ENCODE peak calls at places on chromosomes 3 and 15, in six cellular contexts. Z is left ventricle myocardium inferior; G is CD8-positive, alpha-beta T cell; I is suprapubic skin; J is iPS DF 6.9; X is A549. V is an unnamed sample. For H3K9me3, the result is how much of the 10 kb centered on the place peaks cover.

GRCh38 chr3:9916734-9917680 is at the start of gene IL17RC:
- DNase-seq in Z (peak), G (no peak), I (peak), J (no peak), X (peak), V (no peak)

GRCh38 chr15:73046073-73046472 is 6.2 kb upstream of the NEO1 start:
- DNase-seq in Z (no peak), G (no peak), I (no peak), J (no peak), X (no peak), V (no peak)

GRCh38 chr3:115623414-115623868 is at the start of gene GAP43:
- DNase-seq in Z (peak), G (no peak), I (no peak), J (peak), X (peak), V (no peak)

GRCh38 chr3:77039606-77040553 is at the start of gene ROBO2:
- DNase-seq in Z (peak), G (no peak), I (peak), J (no peak), X (no peak), V (no peak)

GRCh38 chr3:126620743-126621142 is 34.2 kb downstream of the TXNRD3 start:
- DNase-seq in Z (no peak), G (no peak), I (no peak), J (no peak), X (no peak), V (no peak)

GRCh38 chr3:183233986-183234385 is 19.1 kb upstream of the B3GNT5 start:
- DNase-seq in Z (no peak), G (no peak), I (no peak), J (no peak), X (no peak), V (no peak)

GRCh38 chr3:49967307-49967706 is 27.4 kb downstream of the RBM6 start:
- DNase-seq in Z (no peak), G (no peak), I (no peak), J (no peak), X (no peak), V (no peak)

GRCh38 chr15:45111390-45112142 is 2.4 kb downstream of the DUOX2 start:
- DNase-seq in Z (no peak), G (no peak), I (no peak), J (no peak), X (no peak), V (no peak)

GRCh38 chr3:12838179-12838965 is 3.0 kb downstream of the RPL32 start:
- DNase-seq in Z (no peak), G (no peak), I (no peak), J (no peak), X (no peak), V (no peak)

GRCh38 chr3:101169516-101169915 is 150.9 kb downstream of the IMPG2 start:
- DNase-seq in Z (no peak), G (no peak), I (no peak), J (no peak), X (no peak), V (no peak)

GRCh38 chr15:86850939-86851338 is 771.3 kb downstream of the AGBL1 start:
- DNase-seq in Z (no peak), G (no peak), I (no peak), J (no peak), X (no peak), V (no peak)
- H3K9me3 ChIP-seq in Z (under half), G (under half), I (under half), J (under half), X (under half), V (under half)

DNA sequence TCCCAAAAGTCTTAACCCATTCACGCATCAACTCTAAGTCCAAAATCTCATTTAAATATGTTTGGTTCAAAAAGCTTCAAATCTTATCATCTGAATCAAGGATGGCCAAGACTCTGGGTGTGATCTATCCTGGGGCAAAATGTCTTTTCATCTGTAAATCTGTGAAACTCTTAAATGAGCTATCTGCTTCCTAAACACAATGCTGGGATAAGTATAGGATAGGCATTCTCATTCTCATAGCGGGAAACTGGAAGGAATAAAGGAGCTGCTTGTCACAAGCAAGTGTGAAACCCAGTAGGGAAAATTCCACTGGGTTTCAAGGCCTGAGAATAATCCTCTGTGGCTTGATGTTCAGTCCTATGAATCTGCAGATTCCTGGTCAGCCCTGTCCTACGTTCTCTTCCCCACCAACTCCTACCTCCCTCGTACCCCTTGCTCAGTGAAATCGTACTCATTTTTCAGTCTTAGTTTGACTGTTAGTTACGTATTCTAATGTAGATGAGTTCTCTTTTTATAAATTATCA is 156.7 kb downstream of the EPHA3 start:
- DNase-seq in Z (no peak), G (no peak), I (no peak), J (no peak), X (no peak), V (no peak)
- H3K9me3 ChIP-seq in Z (under half), G (under half), I (under half), J (under half), X (under half), V (under half)

GRCh38 chr3:136189043-136189442 is 7.1 kb downstream of the MSL2 start:
- DNase-seq in Z (no peak), G (no peak), I (no peak), J (no peak), X (no peak), V (no peak)

GRCh38 chr3:136187868-136188267 is 8.3 kb downstream of the MSL2 start:
- DNase-seq in Z (no peak), G (no peak), I (no peak), J (no peak), X (no peak), V (no peak)

GRCh38 chr3:136184703-136185102 is 11.4 kb downstream of the MSL2 start:
- DNase-seq in Z (no peak), G (no peak), I (no peak), J (no peak), X (no peak), V (no peak)

GRCh38 chr3:136186330-136186729 is 9.8 kb downstream of the MSL2 start:
- DNase-seq in Z (no peak), G (no peak), I (no peak), J (no peak), X (no peak), V (no peak)

DNA sequence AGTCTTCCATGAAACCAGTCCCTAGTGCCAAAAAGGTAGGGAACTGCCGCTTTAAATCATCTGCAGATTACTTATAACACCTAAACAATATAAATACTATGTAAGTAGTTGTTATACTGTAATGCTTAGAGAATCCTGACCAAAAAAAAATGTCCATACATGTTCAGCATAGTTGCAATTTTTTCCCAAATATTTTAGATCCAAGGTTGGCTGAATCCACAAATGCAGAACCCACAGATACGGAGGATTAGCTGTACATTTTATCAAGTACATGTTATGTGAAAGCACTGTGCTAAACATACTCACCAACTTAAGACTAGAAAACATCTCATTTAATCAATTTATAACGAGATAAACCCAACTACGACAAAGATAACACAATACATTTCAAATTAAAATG is 9.3 kb downstream of the MSL2 start:
- DNase-seq in Z (no peak), G (no peak), I (no peak), J (no peak), X (no peak), V (no peak)
- H3K9me3 ChIP-seq in Z (under half), G (under half), I (under half), J (under half), X (under half), V (under half)

DNA sequence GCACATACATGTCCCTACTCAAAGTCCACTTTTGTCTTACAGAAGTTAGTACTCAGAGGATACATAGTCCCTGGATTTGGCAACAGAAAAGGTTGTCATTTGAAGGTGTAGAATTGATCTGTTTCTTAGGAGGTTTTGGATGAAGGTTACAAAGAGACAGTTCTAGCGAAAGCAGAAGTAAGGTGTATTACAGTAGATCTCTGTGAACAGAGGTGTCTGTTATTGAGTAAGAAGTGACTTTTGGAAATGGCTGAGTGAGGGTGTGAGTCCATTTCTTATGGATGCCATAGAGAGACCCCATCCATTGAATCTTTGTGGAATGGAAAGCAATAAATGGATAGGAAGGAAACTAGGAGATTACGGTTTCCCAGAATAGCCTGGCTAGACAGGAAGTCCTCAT is 5.6 kb downstream of the ZNF662 start:
- DNase-seq in Z (no peak), G (no peak), I (no peak), J (no peak), X (no peak), V (no peak)
- H3K9me3 ChIP-seq in Z (half or more), G (under half), I (under half), J (under half), X (under half), V (under half)

DNA sequence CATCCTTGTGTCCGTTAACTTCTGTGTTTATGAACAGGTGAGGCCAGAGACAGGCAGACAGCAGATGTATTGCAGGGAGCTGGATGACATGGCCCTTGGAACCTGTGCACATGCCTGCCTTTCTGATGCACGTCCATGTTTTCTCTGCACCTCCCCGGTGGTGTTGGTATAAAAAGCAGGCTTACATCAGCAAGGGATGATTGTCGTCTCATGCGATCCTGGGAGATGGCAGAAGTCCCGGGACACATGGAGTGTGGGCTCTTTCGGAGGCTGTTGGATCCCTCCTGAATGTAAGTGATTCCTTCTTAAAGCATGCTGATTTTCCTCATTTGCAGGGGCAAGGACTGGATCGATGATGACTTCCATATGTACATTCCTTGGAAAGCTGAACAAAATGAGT is 134.8 kb downstream of the SNRPN start:
- DNase-seq in Z (no peak), G (no peak), I (no peak), J (no peak), X (no peak), V (no peak)
- H3K9me3 ChIP-seq in Z (half or more), G (under half), I (half or more), J (under half), X (under half), V (under half)

GRCh38 chr3:177124882-177125281 is 72.4 kb downstream of the TBL1XR1 start:
- DNase-seq in Z (no peak), G (no peak), I (no peak), J (no peak), X (no peak), V (no peak)
- H3K9me3 ChIP-seq in Z (under half), G (under half), I (under half), J (under half), X (under half), V (under half)

DNA sequence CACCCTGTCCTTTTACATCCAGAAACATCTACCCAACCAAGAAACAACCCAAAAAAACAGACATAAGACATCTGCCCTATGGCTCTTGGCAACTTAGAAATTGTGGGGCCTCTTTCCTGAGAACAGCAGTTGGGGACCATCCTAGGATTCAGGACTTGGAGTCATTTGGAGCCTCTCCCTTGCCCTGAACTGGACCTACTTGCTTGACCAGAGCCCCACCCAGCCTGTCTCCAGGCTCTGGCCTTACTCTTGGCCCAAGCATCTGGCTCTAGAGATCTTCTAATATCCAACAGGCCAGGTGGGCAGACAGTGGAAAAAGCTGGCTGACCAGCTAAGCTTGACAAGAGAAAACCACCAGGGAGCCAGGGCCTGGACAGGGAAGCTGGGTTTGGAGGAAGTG is 99.1 kb upstream of the C2CD4B start:
- DNase-seq in Z (no peak), G (no peak), I (no peak), J (no peak), X (no peak), V (no peak)
- H3K9me3 ChIP-seq in Z (half or more), G (under half), I (under half), J (under half), X (under half), V (under half)

GRCh38 chr15:25716414-25717102 is 146.6 kb downstream of the ATP10A start:
- DNase-seq in Z (no peak), G (no peak), I (no peak), J (no peak), X (no peak), V (no peak)
- H3K9me3 ChIP-seq in Z (under half), G (under half), I (under half), J (under half), X (under half), V (under half)